ENCODE peak calls at places on chromosome 20, in four cellular contexts. One of them, this sample, is unnamed.

GRCh38 chr20:48754269-48754668 is 73.5 kb downstream of the PREX1 start:
- DNase-seq in left ventricle myocardium inferior: no peak
- DNase-seq in body of pancreas: no peak
- DNase-seq in BE2C: no peak
- DNase-seq in this sample: no peak

GRCh38 chr20:15012551-15012950 is 675.1 kb upstream of the FLRT3 start:
- DNase-seq in left ventricle myocardium inferior: no peak
- DNase-seq in body of pancreas: no peak
- DNase-seq in BE2C: peak
- DNase-seq in this sample: no peak

GRCh38 chr20:61821698-61822097 is 244.0 kb downstream of the TAF4 start:
- DNase-seq in left ventricle myocardium inferior: no peak
- DNase-seq in body of pancreas: no peak
- DNase-seq in BE2C: no peak
- DNase-seq in this sample: no peak

GRCh38 chr20:15930324-15931305 is 642.6 kb downstream of the KIF16B start:
- DNase-seq in left ventricle myocardium inferior: no peak
- DNase-seq in body of pancreas: peak
- DNase-seq in BE2C: no peak
- DNase-seq in this sample: no peak

GRCh38 chr20:1327241-1327653 is 1.7 kb downstream of the SDCBP2 start:
- DNase-seq in left ventricle myocardium inferior: no peak
- DNase-seq in body of pancreas: peak
- DNase-seq in BE2C: no peak
- DNase-seq in this sample: no peak

GRCh38 chr20:35988910-35989463 is 20.6 kb downstream of the CNBD2 start:
- DNase-seq in left ventricle myocardium inferior: no peak
- DNase-seq in body of pancreas: no peak
- DNase-seq in BE2C: no peak
- DNase-seq in this sample: no peak

GRCh38 chr20:24821391-24821790 is 127.7 kb upstream of the CST7 start:
- DNase-seq in left ventricle myocardium inferior: no peak
- DNase-seq in body of pancreas: no peak
- DNase-seq in BE2C: no peak
- DNase-seq in this sample: no peak

GRCh38 chr20:48421547-48421946 is 406.3 kb downstream of the PREX1 start:
- DNase-seq in left ventricle myocardium inferior: no peak
- DNase-seq in body of pancreas: no peak
- DNase-seq in BE2C: no peak
- DNase-seq in this sample: no peak

GRCh38 chr20:34579191-34579661 is 20.7 kb downstream of the MAP1LC3A start:
- DNase-seq in left ventricle myocardium inferior: peak
- DNase-seq in body of pancreas: peak
- DNase-seq in BE2C: peak
- DNase-seq in this sample: no peak

GRCh38 chr20:35702051-35702823 is 3.0 kb downstream of the ROMO1 start:
- DNase-seq in left ventricle myocardium inferior: no peak
- DNase-seq in body of pancreas: no peak
- DNase-seq in BE2C: no peak
- DNase-seq in this sample: no peak

GRCh38 chr20:2535711-2536561 is 437 bp upstream of the TMC2 start:
- DNase-seq in left ventricle myocardium inferior: no peak
- DNase-seq in body of pancreas: no peak
- DNase-seq in BE2C: no peak
- DNase-seq in this sample: no peak

GRCh38 chr20:12970372-12970821 is 38.4 kb upstream of the SPTLC3 start:
- DNase-seq in left ventricle myocardium inferior: no peak
- DNase-seq in body of pancreas: peak
- DNase-seq in BE2C: no peak
- DNase-seq in this sample: no peak

GRCh38 chr20:13788167-13788834 is 3.5 kb downstream of the NDUFAF5 start:
- DNase-seq in left ventricle myocardium inferior: no peak
- DNase-seq in body of pancreas: peak
- DNase-seq in BE2C: peak
- DNase-seq in this sample: no peak

GRCh38 chr20:59385461-59385860 is 85.0 kb downstream of the EDN3 start:
- DNase-seq in left ventricle myocardium inferior: no peak
- DNase-seq in body of pancreas: no peak
- DNase-seq in BE2C: no peak
- DNase-seq in this sample: no peak

GRCh38 chr20:48724891-48725588 is 102.8 kb downstream of the PREX1 start:
- DNase-seq in left ventricle myocardium inferior: no peak
- DNase-seq in body of pancreas: no peak
- DNase-seq in BE2C: no peak
- DNase-seq in this sample: no peak

GRCh38 chr20:21099653-21100589 is 6.2 kb downstream of the LINC00237 start:
- DNase-seq in left ventricle myocardium inferior: peak
- DNase-seq in body of pancreas: peak
- DNase-seq in BE2C: peak
- DNase-seq in this sample: peak

GRCh38 chr20:38143238-38143645 is 21.8 kb downstream of the TGM2 start:
- DNase-seq in left ventricle myocardium inferior: no peak
- DNase-seq in body of pancreas: peak
- DNase-seq in BE2C: no peak
- DNase-seq in this sample: no peak

GRCh38 chr20:17761612-17762011 is 61.8 kb downstream of the BANF2 start:
- DNase-seq in left ventricle myocardium inferior: no peak
- DNase-seq in body of pancreas: no peak
- DNase-seq in BE2C: peak
- DNase-seq in this sample: no peak

GRCh38 chr20:23668477-23668951 is 20.3 kb downstream of the CST4 start:
- DNase-seq in left ventricle myocardium inferior: no peak
- DNase-seq in body of pancreas: peak
- DNase-seq in BE2C: peak
- DNase-seq in this sample: no peak

GRCh38 chr20:44756011-44756688 is 10.5 kb downstream of the KCNK15 start:
- DNase-seq in left ventricle myocardium inferior: no peak
- DNase-seq in body of pancreas: no peak
- DNase-seq in BE2C: no peak
- DNase-seq in this sample: no peak

GRCh38 chr20:50610212-50610718 is 81.1 kb downstream of the RIPOR3 start:
- DNase-seq in left ventricle myocardium inferior: no peak
- DNase-seq in body of pancreas: no peak
- DNase-seq in BE2C: no peak
- DNase-seq in this sample: no peak

DNA sequence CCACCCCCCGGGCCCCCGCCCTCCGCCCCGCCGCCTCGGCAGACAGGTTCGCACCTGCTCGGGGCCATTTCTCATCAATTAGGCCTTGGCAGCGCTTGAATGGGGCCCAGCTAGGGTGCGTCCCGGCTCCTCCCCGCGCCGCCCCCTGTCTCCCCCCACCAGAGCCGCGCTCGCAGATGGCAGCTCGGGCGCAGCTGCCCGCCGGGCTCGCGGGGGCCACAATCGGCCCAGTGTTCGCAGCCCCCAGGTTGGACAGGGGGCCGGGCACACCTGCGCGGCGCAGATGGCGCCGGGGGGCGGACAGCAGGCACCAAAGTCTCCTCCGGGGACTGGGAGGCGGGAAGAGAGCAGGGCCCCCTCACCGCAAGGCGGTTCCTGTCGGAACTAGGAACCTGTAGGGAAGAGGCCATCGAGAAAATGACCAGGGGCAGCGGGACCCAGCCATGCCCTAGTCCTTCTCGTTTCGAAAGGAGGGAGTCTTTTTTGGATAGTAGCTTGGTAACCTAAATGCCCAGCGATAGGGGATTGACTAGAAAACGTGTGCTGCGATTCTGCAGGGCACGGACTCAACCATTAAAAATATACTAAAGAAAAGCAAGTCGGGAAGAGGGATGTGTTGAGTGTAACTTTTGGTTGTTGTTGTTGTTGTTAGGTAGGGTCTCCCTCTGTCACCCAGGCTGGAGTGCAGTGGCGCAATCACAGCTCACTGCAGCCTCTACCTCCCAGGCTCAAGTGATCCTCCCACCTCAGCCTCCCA is 83.1 kb upstream of the EYA2 start:
- DNase-seq in left ventricle myocardium inferior: no peak
- DNase-seq in body of pancreas: no peak
- DNase-seq in BE2C: no peak
- DNase-seq in this sample: no peak
- H3K4me3 ChIP-seq in left ventricle myocardium inferior: peak
- H3K4me3 ChIP-seq in body of pancreas: no peak
- H3K4me3 ChIP-seq in BE2C: no peak
- H3K4me3 ChIP-seq in this sample: no peak

GRCh38 chr20:53750827-53751393 is 157.3 kb upstream of the ZNF217 start:
- DNase-seq in left ventricle myocardium inferior: no peak
- DNase-seq in body of pancreas: no peak
- DNase-seq in BE2C: peak
- DNase-seq in this sample: no peak

GRCh38 chr20:53748176-53748575 is 154.5 kb upstream of the ZNF217 start:
- DNase-seq in left ventricle myocardium inferior: no peak
- DNase-seq in body of pancreas: no peak
- DNase-seq in BE2C: no peak
- DNase-seq in this sample: no peak

GRCh38 chr20:53748821-53749402 is 155.3 kb upstream of the ZNF217 start:
- DNase-seq in left ventricle myocardium inferior: no peak
- DNase-seq in body of pancreas: no peak
- DNase-seq in BE2C: no peak
- DNase-seq in this sample: no peak

GRCh38 chr20:53751394-53752368 is 158.0 kb upstream of the ZNF217 start:
- DNase-seq in left ventricle myocardium inferior: no peak
- DNase-seq in body of pancreas: no peak
- DNase-seq in BE2C: no peak
- DNase-seq in this sample: peak

DNA sequence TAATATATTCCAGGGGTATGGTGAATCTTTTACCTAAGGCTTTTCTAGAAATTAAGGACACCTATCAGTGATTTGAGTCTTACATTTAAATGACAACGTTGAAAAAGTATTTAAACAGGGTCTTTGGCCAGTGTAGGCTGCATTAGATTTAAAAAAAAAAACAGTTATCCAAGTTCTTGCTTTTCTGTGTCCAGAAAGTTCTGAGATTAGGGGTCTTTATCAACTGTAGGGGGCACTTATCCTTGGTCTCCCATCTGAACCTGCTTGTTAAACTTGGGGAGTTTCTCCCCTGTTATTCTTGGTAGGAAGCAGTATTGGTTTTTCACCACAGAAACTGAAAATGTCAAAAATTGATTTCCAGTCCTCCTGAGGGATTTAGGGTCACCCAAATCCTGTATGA is 155.9 kb upstream of the ZNF217 start:
- DNase-seq in left ventricle myocardium inferior: no peak
- DNase-seq in body of pancreas: no peak
- DNase-seq in BE2C: no peak
- DNase-seq in this sample: no peak
- TF ChIP-seq CTCF in left ventricle myocardium inferior: no peak
- TF ChIP-seq CTCF in body of pancreas: no peak
- TF ChIP-seq CTCF in BE2C: no peak
- TF ChIP-seq CTCF in this sample: no peak

DNA sequence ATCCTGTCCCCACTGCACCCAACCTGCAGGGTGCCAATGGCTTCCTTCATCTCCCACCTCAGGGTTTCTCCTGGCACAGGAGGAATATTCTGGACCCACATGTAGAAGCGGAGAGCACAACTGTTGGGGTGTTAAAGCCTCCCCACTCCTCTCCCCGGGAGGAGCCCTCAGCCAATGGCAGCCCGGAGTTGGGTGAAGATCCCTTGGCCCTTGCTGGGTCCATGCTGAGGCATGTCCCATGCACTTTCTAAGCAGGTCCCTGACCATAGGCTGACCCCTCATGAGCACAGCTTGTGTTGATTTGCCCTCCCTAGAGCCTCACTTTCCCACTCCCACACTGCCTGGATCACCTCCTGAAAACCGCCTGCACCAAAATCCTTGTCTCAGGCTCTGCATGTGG is 97.2 kb upstream of the PMEPA1 start:
- DNase-seq in left ventricle myocardium inferior: no peak
- DNase-seq in body of pancreas: no peak
- DNase-seq in BE2C: no peak
- DNase-seq in this sample: no peak
- H3K4me3 ChIP-seq in left ventricle myocardium inferior: no peak
- H3K4me3 ChIP-seq in body of pancreas: no peak
- H3K4me3 ChIP-seq in BE2C: no peak
- H3K4me3 ChIP-seq in this sample: no peak

GRCh38 chr20:57263767-57264150 is 2.7 kb downstream of the BMP7 start:
- DNase-seq in left ventricle myocardium inferior: no peak
- DNase-seq in body of pancreas: no peak
- DNase-seq in BE2C: no peak
- DNase-seq in this sample: no peak
- TF ChIP-seq CTCF in left ventricle myocardium inferior: no peak
- TF ChIP-seq CTCF in body of pancreas: no peak
- TF ChIP-seq CTCF in BE2C: no peak
- TF ChIP-seq CTCF in this sample: no peak

DNA sequence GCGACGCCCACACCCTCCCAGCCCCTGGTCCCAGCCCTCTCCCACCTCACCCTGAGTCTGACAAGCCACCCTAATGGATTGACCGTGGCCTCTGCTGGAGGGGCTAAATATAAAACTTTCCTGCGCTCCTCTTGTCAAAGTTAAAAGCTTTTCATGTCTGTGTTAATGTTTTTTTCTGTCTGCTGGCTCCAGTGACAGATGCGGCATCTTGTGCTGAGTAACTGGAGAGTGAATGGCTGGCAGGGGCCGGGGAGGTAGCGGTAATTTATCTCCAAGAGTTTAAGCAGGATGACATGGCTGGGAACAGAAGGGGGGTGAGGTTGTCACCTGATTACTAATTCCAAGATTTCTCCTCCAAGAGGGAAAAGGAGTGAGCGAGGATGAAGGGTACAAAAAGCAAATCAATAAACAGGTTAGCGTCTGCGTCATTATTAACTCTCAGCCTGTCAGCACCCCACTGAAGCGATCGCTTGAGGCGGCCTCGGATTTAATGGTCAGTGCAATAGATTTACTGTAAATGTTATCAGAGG is 118.1 kb upstream of the MAFB start:
- DNase-seq in left ventricle myocardium inferior: no peak
- DNase-seq in body of pancreas: no peak
- DNase-seq in BE2C: no peak
- DNase-seq in this sample: no peak
- H3K4me3 ChIP-seq in left ventricle myocardium inferior: no peak
- H3K4me3 ChIP-seq in body of pancreas: no peak
- H3K4me3 ChIP-seq in BE2C: no peak
- H3K4me3 ChIP-seq in this sample: no peak

GRCh38 chr20:31844737-31845299 is 586 bp downstream of the FOXS1 start:
- DNase-seq in left ventricle myocardium inferior: no peak
- DNase-seq in body of pancreas: no peak
- DNase-seq in BE2C: no peak
- DNase-seq in this sample: no peak

GRCh38 chr20:31843881-31844280 is 1.5 kb downstream of the FOXS1 start:
- DNase-seq in left ventricle myocardium inferior: no peak
- DNase-seq in body of pancreas: no peak
- DNase-seq in BE2C: no peak
- DNase-seq in this sample: no peak

GRCh38 chr20:31846793-31847138 is 1.4 kb upstream of the FOXS1 start:
- DNase-seq in left ventricle myocardium inferior: no peak
- DNase-seq in body of pancreas: no peak
- DNase-seq in BE2C: no peak
- DNase-seq in this sample: no peak

GRCh38 chr20:31843288-31843687 is 2.1 kb downstream of the FOXS1 start:
- DNase-seq in left ventricle myocardium inferior: no peak
- DNase-seq in body of pancreas: no peak
- DNase-seq in BE2C: no peak
- DNase-seq in this sample: no peak

GRCh38 chr20:31845300-31845863 is at the start of gene FOXS1:
- DNase-seq in left ventricle myocardium inferior: peak
- DNase-seq in body of pancreas: no peak
- DNase-seq in BE2C: no peak
- DNase-seq in this sample: no peak
- TF ChIP-seq CTCF in left ventricle myocardium inferior: no peak
- TF ChIP-seq CTCF in body of pancreas: no peak
- TF ChIP-seq CTCF in BE2C: no peak
- TF ChIP-seq CTCF in this sample: no peak

GRCh38 chr20:63546256-63546655 is 1.3 kb downstream of the SRMS start:
- DNase-seq in left ventricle myocardium inferior: no peak
- DNase-seq in body of pancreas: no peak
- DNase-seq in BE2C: no peak
- DNase-seq in this sample: no peak
- H3K4me3 ChIP-seq in left ventricle myocardium inferior: no peak
- H3K4me3 ChIP-seq in body of pancreas: no peak
- H3K4me3 ChIP-seq in BE2C: no peak
- H3K4me3 ChIP-seq in this sample: no peak